ENCODE peak calls at places on chromosomes 16 and 17, in five cellular contexts. V is activated naive CD4-positive, alpha-beta T cell; M is stimulated activated naive B cell treated with anti-CD40 and anti-IgM and Interleukin-4, amounts not matched to agents 10 μg/mL and 1 μg/mL and 100 μg/mL, for 72 hours; W is HuH-7; X is NCI-H345. P is an unnamed sample.

GRCh38 chr17:79183221-79184158 is 108.9 kb downstream of the ENGASE start:
- DNase-seq in V (no peak), M (no peak), W (no peak), X (peak; percentile 35), P (no peak)

GRCh38 chr17:16853661-16854320 is 118.1 kb downstream of the TNFRSF13B start:
- DNase-seq in V (no peak), M (no peak), W (no peak), X (no peak), P (no peak)

GRCh38 chr17:6567528-6568185 is 11.3 kb upstream of the PITPNM3 start:
- DNase-seq in V (no peak), M (no peak), W (no peak), X (no peak), P (no peak)

GRCh38 chr16:68287276-68288251 is 23.2 kb downstream of the SLC7A6OS start:
- DNase-seq in V (no peak), M (no peak), W (no peak), X (no peak), P (no peak)

GRCh38 chr17:9484789-9485188 is 90.8 kb downstream of the STX8 start:
- DNase-seq in V (no peak), M (no peak), W (no peak), X (no peak), P (no peak)

GRCh38 chr16:23206986-23207385 is 24.4 kb downstream of the SCNN1G start:
- DNase-seq in V (no peak), M (no peak), W (no peak), X (peak; percentile 94), P (no peak)

GRCh38 chr17:1552911-1553310 is 9.7 kb downstream of the PITPNA start:
- DNase-seq in V (no peak), M (no peak), W (no peak), X (no peak), P (no peak)

GRCh38 chr17:76053230-76054111 is 18.8 kb downstream of the SRP68 start:
- DNase-seq in V (no peak), M (no peak), W (no peak), X (no peak), P (no peak)

GRCh38 chr17:9218068-9218635 is 196.8 kb downstream of the NTN1 start:
- DNase-seq in V (no peak), M (no peak), W (no peak), X (no peak), P (no peak)

GRCh38 chr16:23124315-23124714 is 24.9 kb downstream of the USP31 start:
- DNase-seq in V (no peak), M (no peak), W (no peak), X (no peak), P (no peak)

GRCh38 chr17:8226536-8227237 is 16.3 kb upstream of the AURKB start:
- DNase-seq in V (peak; percentile 22), M (peak; percentile 57), W (no peak), X (peak; percentile 84), P (peak; percentile 63)

GRCh38 chr17:38544839-38545209 is 60.9 kb downstream of the SRCIN1 start:
- DNase-seq in V (no peak), M (no peak), W (no peak), X (no peak), P (no peak)

GRCh38 chr16:57092786-57093301 is 461 bp downstream of the CPNE2 start:
- DNase-seq in V (peak; percentile 18), M (peak; percentile 42), W (peak; percentile 71), X (peak; percentile 23), P (no peak)

GRCh38 chr16:48053346-48053745 is 102.4 kb downstream of the ABCC12 start:
- DNase-seq in V (no peak), M (no peak), W (no peak), X (no peak), P (no peak)

GRCh38 chr17:10370209-10370608 is 2.6 kb downstream of the MYH13 start:
- DNase-seq in V (no peak), M (no peak), W (no peak), X (no peak), P (no peak)

GRCh38 chr16:4511441-4512082 is 27.0 kb downstream of the CDIP1 start:
- DNase-seq in V (no peak), M (no peak), W (peak; percentile 80), X (peak; percentile 38), P (no peak)

GRCh38 chr16:52497067-52497816 is 49.7 kb downstream of the TOX3 start:
- DNase-seq in V (no peak), M (no peak), W (no peak), X (peak; percentile 85), P (no peak)

GRCh38 chr17:50102164-50102991 is 7.2 kb downstream of the PDK2 start:
- DNase-seq in V (no peak), M (no peak), W (no peak), X (no peak), P (no peak)

GRCh38 chr16:11393861-11394592 is 48.8 kb downstream of the RMI2 start:
- DNase-seq in V (no peak), M (no peak), W (no peak), X (no peak), P (no peak)

GRCh38 chr17:64679710-64680216 is 17.7 kb upstream of the SMURF2 start:
- DNase-seq in V (no peak), M (no peak), W (no peak), X (no peak), P (no peak)

GRCh38 chr17:59893617-59894100 is 738 bp downstream of the RPS6KB1 start:
- DNase-seq in V (no peak), M (no peak), W (peak; percentile 29), X (no peak), P (no peak)

GRCh38 chr17:9982159-9982558 is 77.1 kb upstream of the RCVRN start:
- DNase-seq in V (no peak), M (no peak), W (no peak), X (no peak), P (no peak)

GRCh38 chr17:27224526-27225315 is 69.2 kb upstream of the WSB1 start:
- DNase-seq in V (no peak), M (no peak), W (no peak), X (no peak), P (no peak)

GRCh38 chr17:8448310-8448709 is 12.6 kb downstream of the NDEL1 start:
- DNase-seq in V (no peak), M (no peak), W (no peak), X (no peak), P (no peak)

GRCh38 chr16:35142809-35143192 is 1683.4 kb downstream of the TP53TG3F start:
- DNase-seq in V (no peak), M (no peak), W (no peak), X (no peak), P (no peak)

GRCh38 chr17:72587156-72587555 is 466.3 kb downstream of the SOX9 start:
- DNase-seq in V (no peak), M (no peak), W (no peak), X (no peak), P (no peak)

GRCh38 chr17:79965806-79966205 is 69.9 kb downstream of the TBC1D16 start:
- DNase-seq in V (no peak), M (no peak), W (no peak), X (no peak), P (no peak)

GRCh38 chr17:68860941-68861340 is 94.3 kb downstream of the ABCA8 start:
- DNase-seq in V (no peak), M (no peak), W (no peak), X (no peak), P (no peak)

P was measured in GM12864.